ENCODE peak calls at places on chromosomes 12 and 14, in six cellular contexts. Z is amygdala, I is fibroblast of mammary gland, D is GM04504, W is transverse colon, K is endodermal cell. M is an unnamed sample.
A peak's percentile ranks its signal among the peaks of the same experiment; 100 is the strongest.

GRCh38 chr14:70731447-70732239 is 77.7 kb downstream of the MAP3K9 start:
- DNase-seq in Z (no peak), K (no peak), W (no peak), I (peak; percentile 40), D (no peak), M (no peak)

GRCh38 chr12:124236651-124237050 is 58.2 kb upstream of the RFLNA start:
- DNase-seq in D (peak; percentile 69), K (no peak), I (peak; percentile 49), W (peak; percentile 37), Z (no peak), M (peak; percentile 87)

GRCh38 chr12:63917477-63917862 is 73.0 kb downstream of the SRGAP1 start:
- DNase-seq in K (no peak), Z (no peak), I (no peak), W (no peak), D (no peak), M (no peak)

GRCh38 chr12:52149651-52150241 is 42.1 kb downstream of the KRT80 start:
- DNase-seq in I (no peak), Z (no peak), D (no peak), K (peak; percentile 72), W (no peak), M (no peak)

GRCh38 chr12:109735051-109735521 is 21.5 kb downstream of the FAM222A start:
- DNase-seq in K (no peak), W (no peak), Z (no peak), D (no peak), I (no peak), M (no peak)

GRCh38 chr12:51636581-51636980 is 45.5 kb downstream of the SCN8A start:
- DNase-seq in W (no peak), I (peak; percentile 22), K (no peak), Z (no peak), D (no peak), M (peak; percentile 25)

GRCh38 chr12:91854725-91855124 is 290.9 kb downstream of the BTG1 start:
- DNase-seq in K (no peak), W (no peak), D (no peak), Z (no peak), I (peak; percentile 94), M (no peak)

GRCh38 chr12:63978519-63978918 is 134.0 kb downstream of the SRGAP1 start:
- DNase-seq in K (no peak), I (peak; percentile 78), Z (no peak), W (no peak), D (peak; percentile 67), M (peak; percentile 69)

GRCh38 chr14:35385042-35385839 is 19.3 kb downstream of the NFKBIA start:
- DNase-seq in Z (peak; percentile 43), K (peak; percentile 71), D (peak; percentile 94), I (peak; percentile 91), W (peak; percentile 75), M (peak; percentile 90)

GRCh38 chr14:35336171-35337073 is 44.2 kb downstream of the PSMA6 start:
- DNase-seq in W (peak; percentile 92), D (no peak), Z (peak; percentile 19), I (peak; percentile 98), K (peak; percentile 88), M (no peak)

M was measured in GM04503.